ENCODE peak calls at places on chromosomes 13 and 19, in ten cellular contexts. K is ELR; I is left cardiac atrium; B is fibroblast of lung; J is WTC11; Z is NCI-H1417; X is stimulated activated CD8-positive, alpha-beta memory T cell treated with anti-CD3 and anti-CD28 coated beads, Interleukin-7, amount 100 ng/mL, for 1 hour; G is NCI-H1694 treated with DMSO at 0.1 percent for 48 hours; A is NCI-H510A; M is cerebellar nuclear complex. V is an unnamed sample.

GRCh38 chr13:114203536-114203935 is 24.5 kb downstream of the CFAP97D2 start:
- DNase-seq in M (no peak), X (no peak), G (peak; percentile 72), I (no peak), A (peak; percentile 17), K (no peak), J (no peak), B (no peak), Z (no peak), V (no peak)

GRCh38 chr19:11881151-11881800 is 6.3 kb upstream of the ZNF69 start:
- DNase-seq in K (peak; percentile 68), I (peak; percentile 45), G (no peak), M (no peak), A (no peak), Z (peak; percentile 53), B (peak; percentile 28), X (peak; percentile 50), J (peak; percentile 76), V (peak; percentile 37)

GRCh38 chr19:48858984-48859710 is 9.3 kb downstream of the PLEKHA4 start:
- DNase-seq in A (no peak), G (no peak), Z (no peak), M (no peak), X (peak; percentile 68), B (no peak), K (no peak), J (peak; percentile 76), I (no peak), V (no peak)

GRCh38 chr13:107866007-107866665 is 349.2 kb downstream of the LIG4 start:
- DNase-seq in A (peak; percentile 22), Z (peak; percentile 89), G (peak; percentile 54), I (no peak), B (peak; percentile 62), J (peak; percentile 47), M (no peak), K (no peak), X (no peak), V (no peak)

GRCh38 chr13:43301341-43301969 is 278.1 kb downstream of the DNAJC15 start:
- DNase-seq in J (no peak), Z (no peak), B (peak; percentile 38), X (no peak), G (peak; percentile 35), K (peak; percentile 42), M (no peak), I (no peak), A (no peak), V (no peak)

GRCh38 chr13:101309014-101309619 is 107.2 kb downstream of the NALCN start:
- DNase-seq in X (no peak), B (peak; percentile 98), Z (no peak), G (no peak), J (no peak), I (no peak), K (peak; percentile 47), M (no peak), A (no peak), V (no peak)

GRCh38 chr19:38736036-38736412 is 8.2 kb downstream of the CAPN12 start:
- DNase-seq in K (peak; percentile 54), A (no peak), Z (peak; percentile 35), I (peak; percentile 59), X (peak; percentile 27), G (no peak), M (no peak), B (peak; percentile 50), J (peak; percentile 60), V (no peak)

GRCh38 chr19:28793391-28794168 is 419.4 kb downstream of the UQCRFS1 start:
- DNase-seq in B (no peak), M (no peak), A (no peak), X (no peak), J (peak; percentile 51), K (no peak), G (no peak), Z (no peak), I (no peak), V (no peak)

GRCh38 chr19:11198175-11198534 is 810 bp upstream of the KANK2 start:
- DNase-seq in K (no peak), J (no peak), Z (no peak), G (no peak), I (no peak), A (no peak), X (no peak), B (no peak), M (no peak), V (no peak)

GRCh38 chr13:113904411-113904810 is 40.5 kb upstream of the GAS6 start:
- DNase-seq in I (peak; percentile 77), M (no peak), A (no peak), J (peak; percentile 66), Z (no peak), G (peak; percentile 6), K (peak; percentile 59), X (no peak), B (no peak), V (no peak)

GRCh38 chr19:16917401-16917800 is 28.6 kb downstream of the F2RL3 start:
- DNase-seq in A (no peak), B (no peak), J (no peak), Z (no peak), M (no peak), K (no peak), I (no peak), G (no peak), X (no peak), V (no peak)

GRCh38 chr13:66977156-66977555 is 253.0 kb downstream of the PCDH9 start:
- DNase-seq in Z (no peak), J (no peak), X (no peak), M (no peak), K (peak; percentile 38), I (no peak), B (no peak), G (peak; percentile 96), A (no peak), V (peak; percentile 16)

GRCh38 chr19:11168568-11168967 is 13.0 kb upstream of the SPC24 start:
- DNase-seq in K (peak; percentile 99), G (no peak), A (no peak), J (no peak), X (no peak), M (no peak), B (peak; percentile 95), I (no peak), Z (no peak), V (no peak)

GRCh38 chr19:16527971-16528521 is 14.2 kb downstream of the CHERP start:
- DNase-seq in X (no peak), I (no peak), M (no peak), Z (no peak), K (peak; percentile 35), A (no peak), B (no peak), J (peak; percentile 59), G (peak; percentile 16), V (no peak)

GRCh38 chr13:108948269-108948671 is 318.9 kb downstream of the MYO16 start:
- DNase-seq in M (no peak), G (no peak), J (no peak), A (peak; percentile 7), Z (peak; percentile 22), B (no peak), X (no peak), I (no peak), K (no peak), V (no peak)

V was measured in NCI-H446.